ENCODE peak calls at places on chromosomes 11 and 22, in five cellular contexts. One of them, this sample, is unnamed.

GRCh38 chr11:93727985-93728791 is 13.1 kb downstream of the TAF1D start:
- DNase-seq in NCI-H146: no peak
- DNase-seq in CD8-positive, alpha-beta memory T cell: no peak
- DNase-seq in H9: no peak
- DNase-seq in left ventricle myocardium inferior: no peak
- DNase-seq in this sample: no peak

GRCh38 chr11:46920709-46921108 is 2.4 kb upstream of the LRP4 start:
- DNase-seq in NCI-H146: no peak
- DNase-seq in CD8-positive, alpha-beta memory T cell: no peak
- DNase-seq in H9: no peak
- DNase-seq in left ventricle myocardium inferior: no peak
- DNase-seq in this sample: no peak

GRCh38 chr11:110069158-110069737 is 23.9 kb upstream of the ZC3H12C start:
- DNase-seq in NCI-H146: peak
- DNase-seq in CD8-positive, alpha-beta memory T cell: no peak
- DNase-seq in H9: no peak
- DNase-seq in left ventricle myocardium inferior: peak
- DNase-seq in this sample: no peak

GRCh38 chr11:110430267-110431211 is 791 bp downstream of the FDX1 start:
- DNase-seq in NCI-H146: peak
- DNase-seq in H9: no peak
- DNase-seq in left ventricle myocardium inferior: no peak
- DNase-seq in CD8-positive, alpha-beta memory T cell: peak
- DNase-seq in this sample: peak

GRCh38 chr11:101336858-101337257 is 207.2 kb upstream of the PGR start:
- DNase-seq in H9: no peak
- DNase-seq in left ventricle myocardium inferior: no peak
- DNase-seq in CD8-positive, alpha-beta memory T cell: no peak
- DNase-seq in NCI-H146: no peak
- DNase-seq in this sample: no peak

GRCh38 chr22:44389926-44390925 is 77.5 kb upstream of the SHISAL1 start:
- DNase-seq in NCI-H146: no peak
- DNase-seq in left ventricle myocardium inferior: peak
- DNase-seq in CD8-positive, alpha-beta memory T cell: no peak
- DNase-seq in H9: no peak
- DNase-seq in this sample: no peak

GRCh38 chr11:73974611-73975478 is 7.8 kb downstream of the UCP2 start:
- DNase-seq in NCI-H146: no peak
- DNase-seq in left ventricle myocardium inferior: no peak
- DNase-seq in H9: no peak
- DNase-seq in CD8-positive, alpha-beta memory T cell: no peak
- DNase-seq in this sample: no peak

GRCh38 chr22:19507534-19507861 is 16.7 kb downstream of the CLDN5 start:
- DNase-seq in H9: no peak
- DNase-seq in left ventricle myocardium inferior: no peak
- DNase-seq in CD8-positive, alpha-beta memory T cell: no peak
- DNase-seq in NCI-H146: no peak
- DNase-seq in this sample: no peak

GRCh38 chr22:34111210-34111824 is 191.0 kb upstream of the LARGE1 start:
- DNase-seq in H9: peak
- DNase-seq in CD8-positive, alpha-beta memory T cell: peak
- DNase-seq in NCI-H146: peak
- DNase-seq in left ventricle myocardium inferior: no peak
- DNase-seq in this sample: no peak

GRCh38 chr11:10076458-10077141 is 217.4 kb downstream of the SBF2 start:
- DNase-seq in H9: peak
- DNase-seq in NCI-H146: peak
- DNase-seq in CD8-positive, alpha-beta memory T cell: no peak
- DNase-seq in left ventricle myocardium inferior: peak
- DNase-seq in this sample: no peak

GRCh38 chr22:46312056-46312455 is 15.4 kb downstream of the GTSE1 start:
- DNase-seq in CD8-positive, alpha-beta memory T cell: no peak
- DNase-seq in H9: no peak
- DNase-seq in NCI-H146: no peak
- DNase-seq in left ventricle myocardium inferior: no peak
- DNase-seq in this sample: no peak